ENCODE peak calls at places on chromosomes 1 and 21, in four cellular contexts. One of them, this sample, is unnamed. For H3K4me1, the result is how much of the 10 kb centered on the place peaks cover.

GRCh38 chr1:46487818-46488218 is 1.8 kb upstream of the DMBX1 start:
- DNase-seq in A549: peak
- DNase-seq in HepG2: no peak
- DNase-seq in K562: peak
- DNase-seq in this sample: peak

GRCh38 chr1:47618830-47619229 is 181.0 kb downstream of the FOXD2 start:
- DNase-seq in A549: no peak
- DNase-seq in HepG2: no peak
- DNase-seq in K562: no peak
- DNase-seq in this sample: peak

GRCh38 chr21:25183577-25183976 is 423.7 kb downstream of the MRPL39 start:
- DNase-seq in A549: no peak
- DNase-seq in HepG2: no peak
- DNase-seq in K562: no peak
- DNase-seq in this sample: no peak

GRCh38 chr1:69315416-69315815 is 252.3 kb upstream of the LRRC7 start:
- DNase-seq in A549: no peak
- DNase-seq in HepG2: no peak
- DNase-seq in K562: no peak
- DNase-seq in this sample: no peak

GRCh38 chr1:66271216-66271903 is 262.6 kb upstream of the SGIP1 start:
- DNase-seq in A549: peak
- DNase-seq in HepG2: no peak
- DNase-seq in K562: no peak
- DNase-seq in this sample: peak

GRCh38 chr1:231059566-231060193 is 19.6 kb upstream of the FAM89A start:
- DNase-seq in A549: no peak
- DNase-seq in HepG2: no peak
- DNase-seq in K562: no peak
- DNase-seq in this sample: no peak

GRCh38 chr1:52423771-52424170 is 19.4 kb downstream of the PRPF38A start:
- DNase-seq in A549: no peak
- DNase-seq in HepG2: no peak
- DNase-seq in K562: peak
- DNase-seq in this sample: no peak

GRCh38 chr21:15732290-15732995 is 2.7 kb downstream of the USP25 start:
- DNase-seq in A549: no peak
- DNase-seq in HepG2: peak
- DNase-seq in K562: no peak
- DNase-seq in this sample: no peak

GRCh38 chr1:110067429-110067956 is 3.0 kb downstream of the ALX3 start:
- DNase-seq in A549: no peak
- DNase-seq in HepG2: no peak
- DNase-seq in K562: no peak
- DNase-seq in this sample: peak

GRCh38 chr1:96253281-96254035 is 468.1 kb upstream of the PTBP2 start:
- DNase-seq in A549: no peak
- DNase-seq in HepG2: no peak
- DNase-seq in K562: no peak
- DNase-seq in this sample: no peak

GRCh38 chr1:234311414-234311813 is 61.8 kb upstream of the COA6 start:
- DNase-seq in A549: no peak
- DNase-seq in HepG2: no peak
- DNase-seq in K562: no peak
- DNase-seq in this sample: no peak

GRCh38 chr1:93705897-93706500 is 24.4 kb upstream of the BCAR3 start:
- DNase-seq in A549: no peak
- DNase-seq in HepG2: no peak
- DNase-seq in K562: no peak
- DNase-seq in this sample: no peak

GRCh38 chr1:24349891-24350290 is 30.7 kb downstream of the GRHL3 start:
- DNase-seq in A549: no peak
- DNase-seq in HepG2: no peak
- DNase-seq in K562: no peak
- DNase-seq in this sample: no peak

GRCh38 chr1:46677339-46677738 is 5.7 kb downstream of the TEX38 start:
- DNase-seq in A549: no peak
- DNase-seq in HepG2: no peak
- DNase-seq in K562: no peak
- DNase-seq in this sample: peak

GRCh38 chr1:119784127-119784781 is 15.5 kb upstream of the HMGCS2 start:
- DNase-seq in A549: no peak
- DNase-seq in HepG2: no peak
- DNase-seq in K562: no peak
- DNase-seq in this sample: no peak

GRCh38 chr21:42390193-42390592 is 5.7 kb downstream of the TMPRSS3 start:
- DNase-seq in A549: no peak
- DNase-seq in HepG2: no peak
- DNase-seq in K562: no peak
- DNase-seq in this sample: no peak

DNA sequence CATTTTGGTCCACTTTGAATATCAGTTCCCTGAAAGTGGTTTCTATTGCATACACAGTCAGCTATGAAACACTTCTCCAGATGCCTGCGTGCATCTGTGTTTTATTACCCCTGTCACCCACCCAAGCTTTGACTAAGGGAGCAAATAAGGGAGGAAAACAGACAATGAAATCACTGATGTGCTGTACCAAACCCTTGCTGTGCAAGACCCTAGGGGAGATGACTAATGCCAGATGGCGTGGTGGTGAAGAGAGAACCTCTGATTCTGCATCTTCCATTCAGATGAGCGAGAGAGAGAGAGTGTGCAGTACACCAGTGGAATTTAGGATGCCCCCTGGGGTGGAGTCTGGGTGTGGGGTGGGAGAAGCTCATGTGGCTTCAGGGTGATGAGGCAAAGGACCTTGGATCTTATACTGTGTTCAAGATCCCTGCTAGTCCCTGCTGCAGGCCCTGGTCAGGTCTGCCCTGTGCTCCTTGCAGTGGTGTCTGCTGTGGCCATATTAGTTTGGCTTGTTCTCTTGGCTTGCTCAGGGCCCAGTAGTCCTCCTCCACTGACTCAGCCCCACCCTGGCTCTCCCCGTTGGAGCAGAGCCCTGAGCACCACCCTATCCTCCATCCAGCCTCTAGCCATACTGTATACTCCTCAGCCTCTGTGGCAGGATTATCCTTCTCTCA is 18.5 kb downstream of the CLCA1 start:
- DNase-seq in A549: no peak
- DNase-seq in HepG2: no peak
- DNase-seq in K562: no peak
- DNase-seq in this sample: no peak
- H3K27ac ChIP-seq in A549: no peak
- H3K27ac ChIP-seq in HepG2: no peak
- H3K27ac ChIP-seq in K562: no peak
- H3K27ac ChIP-seq in this sample: no peak

GRCh38 chr1:8096105-8097011 is 70.2 kb upstream of the ERRFI1 start:
- DNase-seq in A549: no peak
- DNase-seq in HepG2: no peak
- DNase-seq in K562: no peak
- DNase-seq in this sample: no peak

GRCh38 chr1:8097908-8098307 is 71.8 kb upstream of the ERRFI1 start:
- DNase-seq in A549: no peak
- DNase-seq in HepG2: no peak
- DNase-seq in K562: no peak
- DNase-seq in this sample: no peak

GRCh38 chr1:8094481-8095241 is 68.6 kb upstream of the ERRFI1 start:
- DNase-seq in A549: no peak
- DNase-seq in HepG2: peak
- DNase-seq in K562: no peak
- DNase-seq in this sample: no peak

GRCh38 chr1:8095584-8095983 is 69.5 kb upstream of the ERRFI1 start:
- DNase-seq in A549: no peak
- DNase-seq in HepG2: no peak
- DNase-seq in K562: no peak
- DNase-seq in this sample: no peak

GRCh38 chr1:8097077-8097799 is 71.1 kb upstream of the ERRFI1 start:
- DNase-seq in A549: no peak
- DNase-seq in HepG2: peak
- DNase-seq in K562: no peak
- DNase-seq in this sample: no peak
- TF ChIP-seq JUNB in A549: peak
- TF ChIP-seq JUNB in HepG2: no peak
- TF ChIP-seq JUNB in K562: no peak
- TF ChIP-seq JUNB in this sample: no peak

GRCh38 chr1:5746611-5747427 is 245.4 kb downstream of the NPHP4 start:
- DNase-seq in A549: no peak
- DNase-seq in HepG2: no peak
- DNase-seq in K562: no peak
- DNase-seq in this sample: no peak

GRCh38 chr1:5744342-5744741 is 247.9 kb downstream of the NPHP4 start:
- DNase-seq in A549: no peak
- DNase-seq in HepG2: no peak
- DNase-seq in K562: no peak
- DNase-seq in this sample: no peak

GRCh38 chr1:5744911-5745431 is 247.3 kb downstream of the NPHP4 start:
- DNase-seq in A549: no peak
- DNase-seq in HepG2: no peak
- DNase-seq in K562: no peak
- DNase-seq in this sample: no peak

GRCh38 chr1:5747428-5748285 is 244.6 kb downstream of the NPHP4 start:
- DNase-seq in A549: no peak
- DNase-seq in HepG2: no peak
- DNase-seq in K562: no peak
- DNase-seq in this sample: no peak

GRCh38 chr1:5745776-5746610 is 246.2 kb downstream of the NPHP4 start:
- DNase-seq in A549: peak
- DNase-seq in HepG2: peak
- DNase-seq in K562: peak
- DNase-seq in this sample: peak
- H3K4me1 ChIP-seq in A549: under half
- H3K4me1 ChIP-seq in HepG2: under half
- H3K4me1 ChIP-seq in K562: under half
- H3K4me1 ChIP-seq in this sample: under half

GRCh38 chr1:85374160-85374559 is 90.8 kb downstream of the DDAH1 start:
- DNase-seq in A549: peak
- DNase-seq in HepG2: peak
- DNase-seq in K562: no peak
- DNase-seq in this sample: no peak

GRCh38 chr1:85371021-85371420 is 93.9 kb downstream of the DDAH1 start:
- DNase-seq in A549: no peak
- DNase-seq in HepG2: no peak
- DNase-seq in K562: no peak
- DNase-seq in this sample: no peak

GRCh38 chr1:85368073-85368778 is 91.8 kb upstream of the BCL10 start:
- DNase-seq in A549: no peak
- DNase-seq in HepG2: no peak
- DNase-seq in K562: no peak
- DNase-seq in this sample: no peak

GRCh38 chr1:85375422-85375934 is 89.5 kb downstream of the DDAH1 start:
- DNase-seq in A549: no peak
- DNase-seq in HepG2: no peak
- DNase-seq in K562: no peak
- DNase-seq in this sample: no peak

GRCh38 chr1:85372683-85373446 is 92.1 kb downstream of the DDAH1 start:
- DNase-seq in A549: no peak
- DNase-seq in HepG2: peak
- DNase-seq in K562: no peak
- DNase-seq in this sample: no peak
- H3K27ac ChIP-seq in A549: peak
- H3K27ac ChIP-seq in HepG2: no peak
- H3K27ac ChIP-seq in K562: no peak
- H3K27ac ChIP-seq in this sample: no peak

GRCh38 chr1:154502066-154502741 is at the start of the genes SHE and TDRD10:
- DNase-seq in A549: no peak
- DNase-seq in HepG2: no peak
- DNase-seq in K562: no peak
- DNase-seq in this sample: peak
- TF ChIP-seq JUNB in A549: no peak
- TF ChIP-seq JUNB in HepG2: no peak
- TF ChIP-seq JUNB in K562: no peak
- TF ChIP-seq JUNB in this sample: no peak

DNA sequence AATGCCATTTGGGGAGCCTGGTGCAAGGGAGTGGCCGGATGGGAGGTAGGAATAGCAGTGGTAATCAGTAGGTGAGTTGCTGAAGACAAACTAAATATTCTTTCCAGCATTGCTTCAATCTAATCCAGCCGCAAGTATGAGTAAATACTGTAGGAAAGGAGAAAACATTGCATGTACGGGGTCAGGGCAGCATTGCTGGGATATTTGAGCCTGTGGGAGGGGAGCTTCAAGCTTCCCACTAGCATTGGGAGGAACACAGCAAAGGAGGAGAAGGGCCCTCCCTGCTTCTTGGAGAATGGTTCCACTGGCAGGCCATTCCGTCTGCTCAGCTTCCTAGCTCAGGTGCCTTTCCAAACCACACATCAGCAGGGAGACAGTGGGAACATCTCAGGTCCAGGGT is 15.2 kb downstream of the CAPN2 start:
- DNase-seq in A549: no peak
- DNase-seq in HepG2: no peak
- DNase-seq in K562: no peak
- DNase-seq in this sample: no peak
- H3K4me1 ChIP-seq in A549: half or more
- H3K4me1 ChIP-seq in HepG2: under half
- H3K4me1 ChIP-seq in K562: under half
- H3K4me1 ChIP-seq in this sample: under half

GRCh38 chr1:6248798-6249731 is 5.1 kb downstream of the HES3 start:
- DNase-seq in A549: no peak
- DNase-seq in HepG2: no peak
- DNase-seq in K562: peak
- DNase-seq in this sample: peak
- H3K27ac ChIP-seq in A549: peak
- H3K27ac ChIP-seq in HepG2: no peak
- H3K27ac ChIP-seq in K562: no peak
- H3K27ac ChIP-seq in this sample: no peak

DNA sequence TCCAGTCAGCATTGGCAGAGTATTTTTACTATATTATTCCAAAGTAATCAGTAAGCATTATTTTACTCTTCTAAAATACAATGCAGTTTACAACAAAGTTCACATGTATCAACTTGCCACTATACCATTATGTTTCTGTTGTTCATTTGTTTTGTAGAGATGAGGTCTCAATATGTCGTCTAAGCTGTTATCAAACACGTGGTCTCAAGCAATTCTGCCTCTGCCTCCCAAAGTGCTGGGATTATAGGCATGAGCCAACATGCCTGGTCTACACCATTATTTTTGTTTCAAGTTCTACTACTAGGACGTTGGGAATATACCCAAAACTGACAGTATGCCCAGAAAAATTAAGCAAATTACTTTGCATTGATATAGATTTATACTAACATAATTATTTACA is 19.8 kb downstream of the FAF1 start:
- DNase-seq in A549: no peak
- DNase-seq in HepG2: no peak
- DNase-seq in K562: no peak
- DNase-seq in this sample: no peak
- TF ChIP-seq JUNB in A549: no peak
- TF ChIP-seq JUNB in HepG2: no peak
- TF ChIP-seq JUNB in K562: no peak
- TF ChIP-seq JUNB in this sample: no peak

This sample was measured in GM23338.